ENCODE peak calls at places on chromosomes 2 and 18, in eight cellular contexts. F, Z, B, X, A, H, K and I are unnamed samples. For H3K27me3, the result is how much of the 10 kb centered on the place peaks cover.

GRCh38 chr2:88452980-88453582 is 588 bp upstream of the FOXI3 start:
- DNase-seq in F (no peak), Z (peak), B (no peak), X (no peak), A (no peak), H (no peak), K (no peak), I (no peak)

GRCh38 chr18:32040936-32041335 is 22.3 kb downstream of the RNF125 start:
- DNase-seq in F (no peak), Z (no peak), B (no peak), X (no peak), A (no peak), H (no peak), K (no peak), I (no peak)

GRCh38 chr2:197011777-197012641 is 85.5 kb upstream of the PGAP1 start:
- DNase-seq in F (no peak), Z (peak), B (no peak), X (peak), A (no peak), H (no peak), K (peak), I (peak)

GRCh38 chr2:72718906-72719305 is 106.9 kb downstream of the EXOC6B start:
- DNase-seq in F (no peak), Z (no peak), B (no peak), X (no peak), A (no peak), H (no peak), K (no peak), I (peak)

GRCh38 chr2:120741514-120742448 is 6.1 kb downstream of the GLI2 start:
- DNase-seq in F (peak), Z (no peak), B (peak), X (no peak), A (no peak), H (no peak), K (no peak), I (no peak)

GRCh38 chr2:150856596-150857281 is 369.3 kb upstream of the RND3 start:
- DNase-seq in F (no peak), Z (peak), B (no peak), X (no peak), A (no peak), H (no peak), K (peak), I (no peak)

GRCh38 chr18:79195716-79196683 is 126.8 kb downstream of the ATP9B start:
- DNase-seq in F (no peak), Z (no peak), B (no peak), X (no peak), A (no peak), H (no peak), K (no peak), I (no peak)

GRCh38 chr2:240569998-240570530 is 1.8 kb downstream of the RNPEPL1 start:
- DNase-seq in F (no peak), Z (no peak), B (no peak), X (no peak), A (peak), H (no peak), K (no peak), I (no peak)

GRCh38 chr18:25675123-25675850 is 323.3 kb upstream of the ZNF521 start:
- DNase-seq in F (no peak), Z (no peak), B (no peak), X (no peak), A (no peak), H (no peak), K (no peak), I (no peak)

GRCh38 chr2:134522856-134523460 is 195.8 kb downstream of the TMEM163 start:
- DNase-seq in F (no peak), Z (no peak), B (no peak), X (no peak), A (no peak), H (no peak), K (no peak), I (no peak)

GRCh38 chr18:3216987-3217386 is 2.8 kb downstream of the MYOM1 start:
- DNase-seq in F (no peak), Z (no peak), B (no peak), X (no peak), A (no peak), H (no peak), K (no peak), I (no peak)

GRCh38 chr2:127859712-127860085 is 1.7 kb upstream of the POLR2D start:
- DNase-seq in F (peak), Z (peak), B (no peak), X (no peak), A (no peak), H (peak), K (no peak), I (peak)
- H3K4me3 ChIP-seq in F (no peak), Z (no peak), B (no peak), X (no peak), A (no peak), H (no peak), K (no peak), I (no peak)

DNA sequence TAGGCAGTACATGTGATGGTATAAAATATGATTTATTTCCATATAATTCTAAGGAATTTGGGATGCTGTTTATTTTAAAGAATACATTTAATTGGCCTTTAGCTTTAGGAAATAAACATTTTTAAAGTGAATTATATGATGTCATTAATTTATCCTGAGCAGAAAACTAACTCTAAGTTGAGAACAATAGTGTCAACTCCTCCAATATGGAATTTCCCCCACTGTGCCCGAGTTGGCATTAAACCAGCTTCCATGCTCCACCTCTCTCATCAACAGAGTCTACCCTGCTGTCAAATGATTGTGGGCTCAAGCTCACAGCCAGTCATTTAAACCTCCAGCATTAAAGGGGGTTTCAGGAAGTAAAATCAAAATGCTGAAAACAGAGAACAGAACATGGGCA is 252.6 kb downstream of the MTX2 start:
- DNase-seq in F (no peak), Z (no peak), B (no peak), X (no peak), A (no peak), H (no peak), K (no peak), I (no peak)
- H3K27me3 ChIP-seq in F (under half), Z (under half), B (under half), X (under half), A (under half), H (under half), K (under half), I (under half)

DNA sequence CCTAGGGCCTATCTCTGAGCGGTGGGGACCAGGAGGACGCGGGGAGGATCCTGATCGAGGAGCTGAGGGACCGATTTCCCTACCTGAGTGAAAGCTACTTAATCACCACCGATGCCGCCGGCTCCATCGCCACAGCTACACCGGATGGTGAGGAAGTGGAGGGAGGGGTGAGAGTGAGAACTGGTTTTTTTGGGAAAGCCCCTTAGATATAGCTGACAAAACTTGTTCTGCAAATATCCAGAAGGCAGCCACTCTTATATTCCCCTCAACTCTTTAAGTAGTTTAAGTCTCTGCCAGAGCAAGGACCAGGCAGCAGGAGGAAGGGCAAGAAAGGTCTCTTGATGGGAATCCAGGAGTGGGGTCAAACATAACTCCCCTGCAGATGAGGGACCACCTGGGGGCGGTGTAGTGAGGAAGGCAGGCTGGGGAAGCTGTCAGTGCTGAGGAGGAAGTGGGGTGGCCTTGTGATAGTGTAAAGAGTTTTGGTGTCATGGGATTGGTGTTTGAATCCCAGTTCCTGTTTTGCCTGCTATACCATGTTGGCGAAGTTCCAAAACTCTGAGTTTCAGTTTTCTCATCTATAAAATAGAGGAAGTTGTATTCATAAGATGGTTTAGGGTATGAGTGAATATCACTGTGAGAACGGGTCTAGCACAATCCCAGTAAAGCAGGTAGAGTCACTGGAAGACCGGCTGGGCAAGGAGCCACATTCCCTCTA is 3.4 kb downstream of the NAGK start:
- DNase-seq in F (peak), Z (peak), B (no peak), X (peak), A (no peak), H (no peak), K (no peak), I (no peak)
- H3K4me3 ChIP-seq in F (no peak), Z (no peak), B (no peak), X (no peak), A (no peak), H (no peak), K (no peak), I (no peak)

DNA sequence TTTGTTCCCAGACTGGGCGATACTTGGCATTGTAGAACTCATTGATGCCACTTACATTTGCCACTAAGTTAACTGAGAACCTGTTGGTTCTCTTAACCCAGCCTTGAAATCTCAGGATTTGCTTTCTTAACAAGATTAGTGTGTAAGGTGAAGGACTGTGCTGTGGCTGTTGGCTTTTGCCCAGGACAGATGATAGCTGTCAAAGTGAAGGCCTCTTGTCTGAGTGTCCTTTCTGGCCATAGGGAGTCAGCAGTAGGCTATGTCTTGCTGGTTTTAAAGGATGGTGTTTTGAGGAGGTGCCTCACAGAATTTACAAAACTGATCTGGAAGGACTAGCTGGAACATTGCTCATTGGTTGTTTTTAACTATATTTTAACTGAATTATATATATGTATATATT is 2.6 kb downstream of the DPYSL5 start:
- DNase-seq in F (no peak), Z (no peak), B (no peak), X (no peak), A (no peak), H (no peak), K (no peak), I (no peak)
- H3K27me3 ChIP-seq in F (half or more), Z (under half), B (under half), X (half or more), A (under half), H (half or more), K (half or more), I (half or more)

DNA sequence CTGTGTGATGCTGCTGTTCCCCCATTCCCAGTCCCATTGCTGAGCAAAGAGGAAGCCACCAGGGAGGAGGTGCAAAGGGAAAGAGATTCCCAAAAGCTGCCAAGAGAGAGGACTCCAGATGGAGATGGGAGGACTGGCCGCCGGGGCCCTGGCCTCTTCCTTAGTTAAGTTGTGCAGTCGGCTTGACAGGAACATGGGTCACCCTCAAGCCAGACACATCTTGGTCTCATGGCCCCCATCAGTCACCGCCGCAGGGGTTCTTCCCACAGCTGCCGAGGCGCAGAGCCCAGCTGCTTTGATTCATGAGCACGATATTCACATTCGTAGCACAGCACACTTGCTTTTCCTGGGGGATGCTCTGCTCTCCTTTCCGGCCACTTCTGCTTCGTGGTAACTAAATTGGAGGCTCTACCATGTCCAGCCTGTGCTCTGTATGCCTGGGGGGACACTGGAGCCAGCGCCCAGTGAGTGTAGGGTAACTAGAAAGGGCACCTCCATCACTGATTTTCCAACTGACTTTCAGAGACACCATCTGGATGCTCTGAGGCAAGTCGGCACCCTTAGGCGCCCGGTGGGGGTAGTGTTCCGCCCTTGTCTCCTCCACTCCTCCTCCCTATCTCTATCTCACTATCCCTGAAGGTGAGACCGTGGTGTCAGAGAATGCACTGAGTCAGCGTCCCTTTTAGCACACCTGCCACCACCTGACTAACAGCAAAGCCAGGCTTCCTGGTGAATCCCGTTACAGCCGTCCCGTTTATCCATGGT is 13.3 kb downstream of the TWIST2 start:
- DNase-seq in F (no peak), Z (no peak), B (no peak), X (no peak), A (no peak), H (no peak), K (no peak), I (no peak)
- H3K4me3 ChIP-seq in F (no peak), Z (no peak), B (no peak), X (no peak), A (no peak), H (no peak), K (no peak), I (no peak)

GRCh38 chr2:236177604-236177966 is 9.4 kb upstream of the GBX2 start:
- DNase-seq in F (peak), Z (no peak), B (peak), X (no peak), A (no peak), H (no peak), K (peak), I (peak)

GRCh38 chr2:236179653-236180500 is 11.7 kb upstream of the GBX2 start:
- DNase-seq in F (no peak), Z (peak), B (peak), X (no peak), A (no peak), H (no peak), K (peak), I (no peak)

GRCh38 chr2:236178921-236179652 is 10.9 kb upstream of the GBX2 start:
- DNase-seq in F (no peak), Z (no peak), B (no peak), X (no peak), A (no peak), H (no peak), K (no peak), I (no peak)

GRCh38 chr2:236176951-236177350 is 8.8 kb upstream of the GBX2 start:
- DNase-seq in F (no peak), Z (no peak), B (no peak), X (no peak), A (no peak), H (no peak), K (no peak), I (no peak)

GRCh38 chr2:236177967-236178909 is 10.1 kb upstream of the GBX2 start:
- DNase-seq in F (peak), Z (no peak), B (peak), X (peak), A (no peak), H (no peak), K (peak), I (peak)
- H3K27me3 ChIP-seq in F (half or more), Z (under half), B (under half), X (half or more), A (under half), H (half or more), K (under half), I (half or more)

GRCh38 chr2:234410526-234410925 is 86.4 kb downstream of the ARL4C start:
- DNase-seq in F (no peak), Z (no peak), B (no peak), X (no peak), A (no peak), H (no peak), K (no peak), I (no peak)
- H3K4me3 ChIP-seq in F (no peak), Z (no peak), B (no peak), X (no peak), A (no peak), H (no peak), K (no peak), I (no peak)

GRCh38 chr2:74546004-74546403 is 7.7 kb downstream of the LOXL3 start:
- DNase-seq in F (no peak), Z (no peak), B (no peak), X (no peak), A (no peak), H (no peak), K (no peak), I (no peak)
- H3K27me3 ChIP-seq in F (under half), Z (under half), B (under half), X (under half), A (under half), H (under half), K (under half), I (under half)

DNA sequence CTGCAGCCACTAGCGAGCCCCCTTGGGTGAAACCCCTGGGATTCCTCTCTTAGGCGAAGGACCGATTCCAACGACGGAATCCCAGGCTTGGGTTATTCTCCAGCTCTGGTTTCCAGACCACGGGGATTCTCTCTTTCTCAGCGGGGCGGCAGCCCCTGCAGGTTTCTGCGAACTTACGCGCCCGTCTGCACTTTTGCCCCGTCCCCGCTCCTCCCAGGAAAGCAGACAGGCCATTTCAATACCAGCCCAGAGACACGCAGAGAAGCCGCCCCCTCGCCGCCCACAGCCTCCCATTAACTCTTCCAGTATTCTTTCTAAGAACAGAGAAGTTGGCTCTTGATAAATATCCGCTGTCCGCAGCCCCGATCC is 1.2 kb downstream of the CBLN2 start:
- DNase-seq in F (no peak), Z (no peak), B (no peak), X (no peak), A (no peak), H (no peak), K (no peak), I (peak)
- H3K4me3 ChIP-seq in F (no peak), Z (no peak), B (no peak), X (no peak), A (no peak), H (peak), K (no peak), I (no peak)